ENCODE peak calls at places on chromosomes 11 and 22, in seven cellular contexts. X is GDM1, B is PC-9, E is NCI-H1092, D is ELR, J is Caki2, U is esophagus muscularis mucosa. O is an unnamed sample.
A peak's percentile ranks its signal among the peaks of the same experiment; 100 is the strongest.

GRCh38 chr22:28044546-28045173 is 125.6 kb upstream of the PITPNB start:
- DNase-seq in D (no peak), B (no peak), X (no peak), E (no peak), U (no peak), J (no peak), O (no peak)

GRCh38 chr11:86784247-86784681 is 16.1 kb upstream of the PRSS23 start:
- DNase-seq in J (no peak), E (no peak), B (no peak), U (no peak), X (no peak), D (peak; percentile 35), O (no peak)

GRCh38 chr11:108616549-108616948 is 23.0 kb upstream of the EXPH5 start:
- DNase-seq in X (no peak), E (no peak), J (peak; percentile 85), U (no peak), B (peak; percentile 66), D (peak; percentile 98), O (peak; percentile 98)

GRCh38 chr11:57479925-57480324 is 19.6 kb downstream of the RTN4RL2 start:
- DNase-seq in E (no peak), U (no peak), D (no peak), B (no peak), J (no peak), X (no peak), O (no peak)

GRCh38 chr11:47001666-47002285 is 65.2 kb downstream of the CSTPP1 start:
- DNase-seq in E (no peak), J (no peak), U (no peak), X (no peak), B (no peak), D (no peak), O (no peak)

GRCh38 chr11:79139900-79140299 is 300.9 kb downstream of the TENM4 start:
- DNase-seq in X (no peak), D (no peak), E (peak; percentile 17), U (no peak), J (no peak), B (no peak), O (no peak)

GRCh38 chr11:30328676-30329075 is 5.8 kb downstream of the ARL14EP start:
- DNase-seq in D (no peak), J (no peak), E (no peak), X (no peak), B (no peak), U (no peak), O (no peak)

GRCh38 chr11:46064221-46064620 is 57.0 kb downstream of the PHF21A start:
- DNase-seq in J (no peak), B (no peak), E (no peak), X (no peak), D (peak; percentile 12), U (no peak), O (no peak)

GRCh38 chr22:23065495-23066122 is 4.7 kb upstream of the GNAZ start:
- DNase-seq in U (peak; percentile 87), E (no peak), J (no peak), D (no peak), X (no peak), B (no peak), O (no peak)